ENCODE peak calls at places on chromosomes 5 and 9, in ten cellular contexts. Q, H, L, S, E, A, I, R, B and V are unnamed samples.

GRCh38 chr5:112691758-112692157 is 45.9 kb upstream of the APC start:
- DNase-seq in Q (no peak), H (peak; percentile 68), L (no peak), S (no peak), E (no peak), A (no peak), I (peak; percentile 11), R (no peak), B (peak; percentile 6), V (no peak)

GRCh38 chr5:177402271-177403043 is 2.0 kb upstream of the PFN3 start:
- DNase-seq in Q (peak; percentile 30), H (peak; percentile 91), L (no peak), S (no peak), E (no peak), A (peak; percentile 58), I (no peak), R (peak; percentile 82), B (peak; percentile 66), V (no peak)

GRCh38 chr5:50751064-50751657 is 84.7 kb downstream of the PARP8 start:
- DNase-seq in Q (no peak), H (peak; percentile 36), L (no peak), S (no peak), E (peak; percentile 25), A (peak; percentile 40), I (peak; percentile 35), R (no peak), B (peak; percentile 50), V (no peak)

GRCh38 chr5:126544087-126544740 is 50.8 kb downstream of the ALDH7A1 start:
- DNase-seq in Q (no peak), H (peak; percentile 58), L (no peak), S (no peak), E (no peak), A (no peak), I (peak; percentile 58), R (peak; percentile 40), B (peak; percentile 25), V (no peak)

GRCh38 chr5:170252710-170253350 is 20.0 kb downstream of the C5orf58 start:
- DNase-seq in Q (no peak), H (no peak), L (no peak), S (no peak), E (no peak), A (no peak), I (no peak), R (no peak), B (no peak), V (no peak)

GRCh38 chr5:119385136-119386128 is 29.6 kb downstream of the TNFAIP8 start:
- DNase-seq in Q (no peak), H (no peak), L (no peak), S (no peak), E (no peak), A (no peak), I (no peak), R (no peak), B (no peak), V (no peak)

GRCh38 chr9:8845808-8846207 is 1046.2 kb upstream of the DMAC1 start:
- DNase-seq in Q (no peak), H (no peak), L (no peak), S (no peak), E (no peak), A (no peak), I (no peak), R (no peak), B (no peak), V (no peak)

GRCh38 chr5:160477266-160477970 is 55.8 kb downstream of the PTTG1 start:
- DNase-seq in Q (no peak), H (no peak), L (no peak), S (no peak), E (no peak), A (no peak), I (peak; percentile 77), R (no peak), B (no peak), V (no peak)

GRCh38 chr9:126151031-126151670 is 175.5 kb upstream of the MVB12B start:
- DNase-seq in Q (no peak), H (no peak), L (peak; percentile 32), S (no peak), E (no peak), A (peak; percentile 6), I (no peak), R (peak; percentile 21), B (no peak), V (no peak)

GRCh38 chr5:88876714-88877113 is 6.3 kb downstream of the MEF2C start:
- DNase-seq in Q (no peak), H (no peak), L (no peak), S (no peak), E (no peak), A (no peak), I (no peak), R (no peak), B (no peak), V (no peak)

GRCh38 chr5:59123595-59124561 is 541.0 kb downstream of the RAB3C start:
- DNase-seq in Q (no peak), H (peak; percentile 60), L (no peak), S (no peak), E (no peak), A (no peak), I (no peak), R (no peak), B (no peak), V (no peak)

GRCh38 chr9:23123048-23123632 is 676.5 kb downstream of the DMRTA1 start:
- DNase-seq in Q (no peak), H (peak; percentile 52), L (no peak), S (no peak), E (no peak), A (peak; percentile 33), I (peak; percentile 4), R (no peak), B (peak; percentile 4), V (no peak)

GRCh38 chr5:33891731-33892418 is at the start of gene ADAMTS12:
- DNase-seq in Q (peak; percentile 50), H (peak; percentile 18), L (no peak), S (no peak), E (no peak), A (peak; percentile 80), I (peak; percentile 53), R (no peak), B (peak; percentile 49), V (no peak)

GRCh38 chr9:129111762-129112151 is 542 bp downstream of the PTPA start:
- DNase-seq in Q (no peak), H (peak; percentile 36), L (no peak), S (peak; percentile 52), E (no peak), A (peak; percentile 56), I (peak; percentile 41), R (peak; percentile 47), B (peak; percentile 25), V (no peak)

GRCh38 chr9:75636427-75637045 is 253.9 kb upstream of the PCSK5 start:
- DNase-seq in Q (no peak), H (no peak), L (no peak), S (no peak), E (no peak), A (no peak), I (no peak), R (no peak), B (no peak), V (no peak)

GRCh38 chr5:157469073-157469472 is 9.1 kb downstream of the NIPAL4 start:
- DNase-seq in Q (no peak), H (no peak), L (no peak), S (no peak), E (no peak), A (no peak), I (no peak), R (no peak), B (no peak), V (no peak)
- TF ChIP-seq CTCF in Q (no peak), H (peak; percentile 5), L (no peak), S (no peak), E (no peak), A (no peak), I (no peak), R (no peak), B (no peak), V (no peak)

GRCh38 chr5:55232194-55232984 is 1.0 kb downstream of the CCNO start:
- DNase-seq in Q (no peak), H (peak; percentile 55), L (no peak), S (no peak), E (no peak), A (peak; percentile 13), I (no peak), R (peak; percentile 54), B (peak; percentile 77), V (no peak)

GRCh38 chr5:55231476-55232193 is 1.8 kb downstream of the CCNO start:
- DNase-seq in Q (no peak), H (no peak), L (no peak), S (no peak), E (no peak), A (peak; percentile 12), I (no peak), R (no peak), B (no peak), V (no peak)

GRCh38 chr5:55232985-55233928 is at the start of gene CCNO:
- DNase-seq in Q (peak; percentile 62), H (peak; percentile 82), L (no peak), S (peak; percentile 71), E (peak; percentile 33), A (peak; percentile 78), I (peak; percentile 44), R (peak; percentile 88), B (peak; percentile 90), V (no peak)

GRCh38 chr5:55230086-55230629 is 3.0 kb upstream of the MCIDAS start:
- DNase-seq in Q (no peak), H (no peak), L (no peak), S (no peak), E (no peak), A (no peak), I (no peak), R (no peak), B (no peak), V (no peak)

DNA sequence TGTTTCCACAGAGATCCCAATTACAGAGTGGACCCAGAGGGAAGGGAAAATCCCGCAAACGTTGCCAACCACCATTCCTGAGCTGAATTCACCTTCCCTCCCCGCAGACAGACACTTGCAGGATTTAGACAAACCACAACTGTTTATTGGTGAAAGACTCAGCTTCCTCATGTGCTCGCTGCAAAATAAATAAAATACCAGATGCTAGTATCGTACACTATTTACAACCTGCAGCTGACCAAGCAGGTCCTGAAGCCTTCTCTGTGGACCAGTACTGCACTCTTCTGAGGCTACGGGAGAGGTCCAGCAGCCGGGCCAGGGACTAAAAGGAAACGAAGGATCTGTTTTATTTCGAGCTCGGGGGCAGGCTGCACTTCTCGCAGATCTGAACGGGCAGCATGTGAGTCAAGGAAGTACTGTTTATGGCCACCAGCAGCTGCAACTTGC is 2.4 kb downstream of the CCNO start:
- DNase-seq in Q (no peak), H (no peak), L (no peak), S (no peak), E (no peak), A (no peak), I (no peak), R (no peak), B (no peak), V (no peak)
- H3K4me3 ChIP-seq in Q (peak overlapping the region; percentile 72), H (no peak overlapping the region), L (peak overlapping the region; percentile 60), S (peak overlapping the region; percentile 58), E (peak overlapping the region; percentile 53), A (no peak overlapping the region), I (peak overlapping the region; percentile 9), R (peak overlapping the region; percentile 56), B (peak overlapping the region; percentile 79), V (peak overlapping the region; percentile 30)

GRCh38 chr9:35566417-35566816 is 38.6 kb upstream of the TESK1 start:
- DNase-seq in Q (peak; percentile 65), H (peak; percentile 38), L (no peak), S (no peak), E (peak; percentile 23), A (peak; percentile 55), I (peak; percentile 40), R (no peak), B (no peak), V (no peak)
- TF ChIP-seq CTCF in Q (peak; percentile 46), H (peak; percentile 12), L (no peak), S (no peak), E (peak; percentile 19), A (no peak), I (peak; percentile 18), R (no peak), B (peak; percentile 7), V (no peak)

GRCh38 chr5:77640577-77641396 is 2.3 kb upstream of the OTP start:
- DNase-seq in Q (no peak), H (no peak), L (no peak), S (no peak), E (no peak), A (no peak), I (no peak), R (no peak), B (no peak), V (no peak)
- H3K4me3 ChIP-seq in Q (no peak overlapping the region), H (no peak overlapping the region), L (no peak overlapping the region), S (no peak overlapping the region), E (no peak overlapping the region), A (no peak overlapping the region), I (no peak overlapping the region), R (no peak overlapping the region), B (no peak overlapping the region), V (no peak overlapping the region)